ENCODE peak calls at places on chromosome 10, in seven cellular contexts. T is heart left ventricle, P is RWPE1, N is nephron progenitor cell, H is IMR-90, I is Calu3, S is HFFc6. V is an unnamed sample.

GRCh38 chr10:22427890-22428571 is 82.7 kb downstream of the SPAG6 start:
- DNase-seq in P (peak; percentile 93), H (peak; percentile 90), S (peak; percentile 79), T (no peak), N (no peak), I (peak; percentile 43), V (peak; percentile 88)

GRCh38 chr10:93062499-93063216 is 2.1 kb downstream of the CYP26C1 start:
- DNase-seq in S (no peak), P (no peak), T (no peak), N (peak; percentile 69), I (no peak), H (peak; percentile 44), V (peak; percentile 67)

GRCh38 chr10:129707406-129708388 is 240.7 kb downstream of the MGMT start:
- DNase-seq in I (no peak), N (no peak), S (no peak), P (no peak), T (peak; percentile 37), H (peak; percentile 56), V (no peak)

GRCh38 chr10:88920198-88920597 is 32.4 kb downstream of the ACTA2 start:
- DNase-seq in T (no peak), P (no peak), I (no peak), N (no peak), H (peak; percentile 31), S (no peak), V (peak; percentile 32)

GRCh38 chr10:33115720-33116119 is 157.7 kb upstream of the ITGB1 start:
- DNase-seq in S (peak; percentile 37), H (peak; percentile 63), N (no peak), I (no peak), T (no peak), P (no peak), V (peak; percentile 57)

GRCh38 chr10:12640550-12640949 is 291.2 kb downstream of the CAMK1D start:
- DNase-seq in I (no peak), S (no peak), N (no peak), T (no peak), H (no peak), P (no peak), V (no peak)

GRCh38 chr10:63120554-63120953 is 12.6 kb upstream of the NRBF2 start:
- DNase-seq in I (no peak), P (no peak), S (peak; percentile 60), H (peak; percentile 90), T (peak; percentile 23), N (no peak), V (no peak)

GRCh38 chr10:88901610-88902327 is 21.7 kb downstream of the STAMBPL1 start:
- DNase-seq in S (peak; percentile 43), I (no peak), T (no peak), P (no peak), H (peak; percentile 80), N (no peak), V (no peak)

GRCh38 chr10:90856261-90856660 is 1.6 kb downstream of the HTR7 start:
- DNase-seq in S (no peak), H (no peak), I (no peak), P (no peak), N (no peak), T (no peak), V (no peak)

GRCh38 chr10:112395809-112396530 is 22.1 kb downstream of the ACSL5 start:
- DNase-seq in S (no peak), H (peak; percentile 5), P (no peak), T (no peak), I (no peak), N (no peak), V (no peak)

GRCh38 chr10:57849726-57850357 is 417.9 kb downstream of the IPMK start:
- DNase-seq in N (no peak), H (peak; percentile 2), P (peak; percentile 5), S (no peak), I (peak; percentile 8), T (no peak), V (peak; percentile 43)

GRCh38 chr10:90930971-90931841 is 10.3 kb upstream of the ANKRD1 start:
- DNase-seq in S (peak; percentile 91), P (no peak), H (peak; percentile 85), I (peak; percentile 39), T (peak; percentile 59), N (peak; percentile 12), V (no peak)

GRCh38 chr10:20745556-20745955 is 151.6 kb downstream of the NEBL start:
- DNase-seq in N (no peak), P (no peak), T (no peak), H (no peak), S (no peak), I (no peak), V (no peak)

GRCh38 chr10:63819753-63820347 is 298.6 kb downstream of the REEP3 start:
- DNase-seq in I (peak; percentile 84), N (peak; percentile 79), S (peak; percentile 59), P (peak; percentile 37), H (peak; percentile 62), T (peak; percentile 69), V (peak; percentile 71)

GRCh38 chr10:121927361-121927840 is 430 bp downstream of the ATE1 start:
- DNase-seq in S (no peak), I (peak; percentile 41), P (peak; percentile 84), H (peak; percentile 43), T (peak; percentile 65), N (no peak), V (peak; percentile 79)

GRCh38 chr10:103748020-103748419 is 107.4 kb downstream of the SH3PXD2A start:
- DNase-seq in S (no peak), T (no peak), P (no peak), I (no peak), N (no peak), H (no peak), V (peak; percentile 87)

GRCh38 chr10:103742779-103743178 is 112.6 kb downstream of the SH3PXD2A start:
- DNase-seq in N (no peak), I (no peak), S (no peak), T (no peak), H (no peak), P (no peak), V (no peak)

GRCh38 chr10:103746598-103746997 is 108.8 kb downstream of the SH3PXD2A start:
- DNase-seq in H (no peak), N (no peak), T (no peak), S (no peak), P (no peak), I (no peak), V (no peak)

GRCh38 chr10:103747193-103747865 is 108.0 kb downstream of the SH3PXD2A start:
- DNase-seq in N (no peak), H (peak; percentile 37), P (no peak), S (no peak), I (no peak), T (no peak), V (no peak)

DNA sequence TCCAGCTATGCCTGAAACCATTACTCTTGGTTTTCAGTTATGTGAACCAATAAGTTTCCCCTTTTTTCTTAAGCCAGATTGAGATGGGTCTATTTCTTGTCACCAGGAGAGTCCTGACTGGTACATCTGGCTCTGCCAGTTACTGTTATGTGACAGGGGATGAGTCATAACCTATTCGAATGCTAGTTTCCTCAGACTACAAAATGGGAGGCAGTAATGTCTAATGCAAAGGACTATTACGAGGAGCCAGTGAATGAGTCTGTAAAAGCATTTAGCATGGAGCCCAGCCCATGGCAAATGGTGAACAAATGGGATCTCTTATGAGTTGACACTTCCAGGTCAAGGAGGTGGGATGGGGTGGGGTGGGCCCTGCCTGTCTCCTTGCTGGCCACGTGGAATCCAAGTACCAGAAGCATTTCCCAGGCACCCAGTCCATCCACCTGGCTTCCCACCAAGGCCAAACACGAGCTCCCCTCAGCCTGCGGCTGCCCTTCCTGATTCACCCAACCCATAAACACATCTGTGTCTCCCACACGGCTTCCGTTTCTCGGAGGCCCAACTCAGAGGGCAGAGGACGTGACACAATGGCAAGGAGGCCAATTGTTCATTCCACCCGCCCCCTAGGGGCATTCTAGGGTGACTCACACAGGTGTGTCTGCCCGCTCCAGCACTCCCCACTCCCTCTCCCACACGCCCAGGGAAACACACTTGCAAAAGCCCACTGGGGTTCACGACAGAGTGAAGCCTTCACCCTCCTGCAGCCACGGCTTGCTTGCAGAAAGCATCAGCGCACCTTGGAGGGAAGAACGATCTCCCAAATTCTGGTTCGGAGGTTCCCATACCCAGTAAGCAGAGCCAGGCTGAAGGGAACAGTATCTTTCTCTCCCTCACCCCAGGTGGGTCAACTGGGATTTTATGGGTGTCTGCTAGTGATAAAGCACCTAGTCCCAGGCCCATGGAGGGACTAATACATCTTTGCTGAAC is 109.8 kb downstream of the SH3PXD2A start:
- DNase-seq in S (peak; percentile 28), H (peak; percentile 44), T (peak; percentile 39), I (peak; percentile 56), P (peak; percentile 87), N (no peak), V (peak; percentile 90)
- TF ChIP-seq CTCF in S (no peak), H (no peak), T (no peak), I (no peak), P (no peak), N (no peak), V (no peak)

DNA sequence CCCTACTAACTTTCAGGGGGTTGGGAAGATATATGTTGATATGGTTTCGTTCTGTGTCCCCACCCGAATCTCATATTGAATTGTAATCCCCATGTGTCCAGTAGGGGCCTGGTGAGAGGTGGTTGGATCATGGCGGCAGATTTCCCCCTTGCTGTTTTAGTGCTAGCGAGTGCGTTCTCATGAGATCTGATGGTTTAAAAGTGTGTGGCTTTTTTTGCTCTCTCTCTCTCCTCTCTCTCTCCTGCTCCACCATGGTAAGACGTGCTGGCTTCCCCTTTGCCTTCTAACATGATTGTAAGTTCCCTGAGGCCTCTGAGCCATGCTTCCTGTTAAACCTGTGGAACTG is 68.4 kb upstream of the PDZD8 start:
- DNase-seq in P (no peak), H (no peak), T (no peak), S (no peak), N (no peak), I (no peak), V (peak; percentile 53)
- TF ChIP-seq CTCF in P (no peak), H (no peak), T (no peak), S (no peak), N (no peak), I (no peak), V (no peak)

DNA sequence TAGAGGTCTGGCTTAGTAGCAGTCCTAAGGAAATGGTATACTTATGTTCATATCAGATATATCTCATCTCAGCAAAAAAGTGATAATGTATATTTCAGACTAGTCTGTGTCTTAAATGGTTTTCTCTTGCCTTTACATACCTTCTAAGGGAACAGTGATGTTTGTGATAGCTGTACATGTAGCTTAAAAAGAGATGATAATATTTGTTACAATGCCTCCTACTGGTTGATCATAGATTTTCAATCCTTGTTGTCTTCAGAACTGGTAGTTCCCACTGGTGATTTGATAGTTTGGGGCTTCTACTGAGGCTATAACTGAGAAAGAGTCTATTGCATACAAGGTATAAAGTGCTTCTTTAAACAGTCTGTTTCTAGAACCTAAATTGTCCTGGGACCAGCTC is 90.1 kb downstream of the BTRC start:
- DNase-seq in H (peak; percentile 17), P (no peak), T (no peak), I (no peak), N (no peak), S (peak; percentile 10), V (peak; percentile 33)
- TF ChIP-seq CTCF in H (peak; percentile 27), P (no peak), T (peak; percentile 10), I (no peak), N (no peak), S (peak; percentile 77), V (peak; percentile 23)

DNA sequence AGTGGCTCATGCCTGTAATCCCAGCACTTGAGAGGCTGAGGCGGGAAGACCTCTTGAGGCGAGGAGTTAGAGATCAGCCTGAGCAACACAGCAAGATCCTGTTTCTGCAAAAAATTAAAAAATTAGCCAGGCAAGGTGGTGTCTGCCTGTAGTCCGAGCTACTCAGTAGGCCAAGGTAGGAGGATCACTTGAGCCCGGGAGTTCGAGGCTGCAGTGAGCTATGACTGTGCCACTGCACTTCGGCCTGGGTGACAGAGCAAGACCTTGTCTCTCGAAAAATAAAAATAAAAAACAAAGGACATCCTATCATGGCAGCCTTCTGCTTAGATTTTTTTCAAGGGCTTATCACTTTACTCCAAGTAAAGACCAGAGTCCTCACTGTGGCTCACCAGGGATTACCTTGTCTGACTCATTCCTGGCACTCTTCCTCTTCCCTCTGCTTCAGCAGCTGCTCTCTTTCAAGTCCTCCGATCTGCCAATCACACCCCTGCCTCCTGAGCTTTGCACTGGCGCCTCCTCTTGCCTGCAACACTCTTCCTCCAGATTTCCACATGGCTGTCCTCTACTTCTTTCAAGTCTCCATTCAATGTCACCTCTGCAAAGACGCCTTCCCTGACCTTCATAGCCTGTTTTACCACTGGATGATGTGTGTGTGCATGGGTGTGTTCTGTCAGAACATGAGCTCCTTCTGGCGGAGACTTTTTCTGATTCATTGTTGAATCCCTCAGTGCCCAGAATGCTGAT is 7.7 kb downstream of the PRTFDC1 start:
- DNase-seq in I (peak; percentile 57), N (no peak), S (peak; percentile 46), T (no peak), P (peak; percentile 89), H (peak; percentile 89), V (peak; percentile 94)
- TF ChIP-seq CTCF in I (no peak), N (no peak), S (peak; percentile 20), T (no peak), P (no peak), H (no peak), V (no peak)

V was measured in epithelial cell of esophagus.